ENCODE peak calls at places on chromosomes 13 and 19, in eight cellular contexts. Y, D, Z, J, O, N, G and T are unnamed samples.

GRCh38 chr13:44768233-44768632 is 192.1 kb upstream of the TSC22D1 start:
- ATAC-seq in Y (no peak), D (no peak), Z (peak; percentile 73), J (no peak), O (no peak), N (no peak), G (no peak), T (no peak)

GRCh38 chr19:11580665-11581418 is 3.4 kb upstream of the ACP5 start:
- ATAC-seq in Y (no peak), D (peak; percentile 19), Z (no peak), J (no peak), O (no peak), N (no peak), G (no peak), T (peak; percentile 42)

GRCh38 chr19:4373601-4374441 is 26.5 kb downstream of the SH3GL1 start:
- ATAC-seq in Y (no peak), D (no peak), Z (no peak), J (peak; percentile 62), O (peak; percentile 36), N (no peak), G (peak; percentile 1), T (no peak)

GRCh38 chr13:73131247-73131646 is 72.4 kb downstream of the KLF5 start:
- ATAC-seq in Y (no peak), D (no peak), Z (no peak), J (no peak), O (no peak), N (no peak), G (no peak), T (no peak)

GRCh38 chr19:3692141-3693029 is 7.9 kb downstream of the PIP5K1C start:
- ATAC-seq in Y (no peak), D (no peak), Z (no peak), J (peak; percentile 18), O (no peak), N (no peak), G (no peak), T (peak; percentile 34)

GRCh38 chr19:53768401-53768800 is 55.7 kb downstream of the NLRP12 start:
- ATAC-seq in Y (no peak), D (no peak), Z (no peak), J (no peak), O (no peak), N (no peak), G (no peak), T (no peak)

GRCh38 chr19:43430142-43430710 is 15.5 kb downstream of the TEX101 start:
- ATAC-seq in Y (no peak), D (no peak), Z (peak; percentile 25), J (no peak), O (no peak), N (no peak), G (no peak), T (peak; percentile 19)

GRCh38 chr13:76885203-76886004 is 801 bp downstream of the KCTD12 start:
- ATAC-seq in Y (peak; percentile 51), D (peak; percentile 64), Z (peak; percentile 57), J (peak; percentile 51), O (peak; percentile 53), N (peak; percentile 79), G (peak; percentile 53), T (peak; percentile 64)

GRCh38 chr13:75480691-75481175 is 1.2 kb downstream of the TBC1D4 start:
- ATAC-seq in Y (peak; percentile 44), D (peak; percentile 31), Z (peak; percentile 31), J (peak; percentile 39), O (peak; percentile 21), N (peak; percentile 22), G (peak; percentile 45), T (peak; percentile 89)

GRCh38 chr19:17406039-17406886 is 833 bp upstream of the BST2 start:
- ATAC-seq in Y (no peak), D (peak; percentile 5), Z (peak; percentile 3), J (peak; percentile 17), O (no peak), N (peak; percentile 59), G (no peak), T (no peak)

GRCh38 chr19:34366670-34367423 is 1.9 kb downstream of the GPI start:
- ATAC-seq in Y (no peak), D (no peak), Z (no peak), J (no peak), O (peak; percentile 14), N (no peak), G (peak; percentile 53), T (peak; percentile 42)

GRCh38 chr19:17996826-17997316 is 11.1 kb upstream of the ARRDC2 start:
- ATAC-seq in Y (peak; percentile 81), D (peak; percentile 91), Z (peak; percentile 57), J (peak; percentile 86), O (peak; percentile 78), N (peak; percentile 80), G (peak; percentile 74), T (peak; percentile 79)

GRCh38 chr13:99303863-99304521 is 3.2 kb downstream of the GPR183 start:
- ATAC-seq in Y (no peak), D (no peak), Z (no peak), J (peak; percentile 30), O (no peak), N (no peak), G (no peak), T (no peak)

GRCh38 chr13:30700364-30700763 is 35.0 kb upstream of the ALOX5AP start:
- ATAC-seq in Y (no peak), D (no peak), Z (no peak), J (no peak), O (no peak), N (no peak), G (no peak), T (no peak)

GRCh38 chr13:25248071-25248470 is 39.2 kb downstream of the MTMR6 start:
- ATAC-seq in Y (no peak), D (no peak), Z (peak; percentile 25), J (no peak), O (no peak), N (no peak), G (no peak), T (no peak)

GRCh38 chr19:46211201-46211881 is 18.2 kb upstream of the IGFL1 start:
- ATAC-seq in Y (peak; percentile 80), D (peak; percentile 74), Z (no peak), J (peak; percentile 68), O (peak; percentile 82), N (peak; percentile 68), G (peak; percentile 78), T (peak; percentile 56)

GRCh38 chr13:49499889-49500660 is 4.3 kb downstream of the PHF11 start:
- ATAC-seq in Y (no peak), D (no peak), Z (no peak), J (no peak), O (no peak), N (no peak), G (no peak), T (no peak)

GRCh38 chr13:41700790-41701310 is 243.5 kb downstream of the RGCC start:
- ATAC-seq in Y (peak; percentile 67), D (no peak), Z (no peak), J (peak; percentile 81), O (peak; percentile 73), N (no peak), G (no peak), T (no peak)

GRCh38 chr13:47232516-47232915 is 335.7 kb upstream of the HTR2A start:
- ATAC-seq in Y (no peak), D (no peak), Z (no peak), J (no peak), O (no peak), N (no peak), G (no peak), T (no peak)

GRCh38 chr13:23673867-23674605 is 103.8 kb downstream of the TNFRSF19 start:
- ATAC-seq in Y (no peak), D (no peak), Z (no peak), J (no peak), O (no peak), N (no peak), G (no peak), T (no peak)